ENCODE peak calls at places on chromosomes 4 and X, in six cellular contexts. One of them, this sample, is unnamed.
A peak's percentile ranks its signal among the peaks of the same experiment; 100 is the strongest.

GRCh38 chr4:137541866-137542648 is 9.8 kb upstream of the PCDH18 start:
- DNase-seq in cardiac fibroblast: no peak
- DNase-seq in mucosa of descending colon: no peak
- DNase-seq in CD8-positive, alpha-beta T cell: no peak
- DNase-seq in HCT116: no peak
- DNase-seq in H7: no peak
- DNase-seq in this sample: no peak

GRCh38 chr4:8336412-8337075 is 67.0 kb downstream of the HTRA3 start:
- DNase-seq in cardiac fibroblast: peak; percentile 53
- DNase-seq in mucosa of descending colon: no peak
- DNase-seq in CD8-positive, alpha-beta T cell: no peak
- DNase-seq in HCT116: no peak
- DNase-seq in H7: no peak
- DNase-seq in this sample: no peak

GRCh38 chrX:11953615-11954014 is 184.7 kb upstream of the FRMPD4 start:
- DNase-seq in cardiac fibroblast: peak; percentile 93
- DNase-seq in mucosa of descending colon: no peak
- DNase-seq in CD8-positive, alpha-beta T cell: no peak
- DNase-seq in HCT116: no peak
- DNase-seq in H7: no peak
- DNase-seq in this sample: peak; percentile 35

GRCh38 chr4:165381821-165382373 is 3.1 kb downstream of the CPE start:
- DNase-seq in cardiac fibroblast: no peak
- DNase-seq in mucosa of descending colon: no peak
- DNase-seq in CD8-positive, alpha-beta T cell: no peak
- DNase-seq in HCT116: no peak
- DNase-seq in H7: no peak
- DNase-seq in this sample: no peak

GRCh38 chr4:107913283-107913899 is 18.0 kb upstream of the CYP2U1 start:
- DNase-seq in cardiac fibroblast: peak; percentile 87
- DNase-seq in mucosa of descending colon: no peak
- DNase-seq in CD8-positive, alpha-beta T cell: peak; percentile 21
- DNase-seq in HCT116: peak; percentile 54
- DNase-seq in H7: peak; percentile 28
- DNase-seq in this sample: peak; percentile 65

GRCh38 chr4:39469429-39470077 is 10.7 kb downstream of the LIAS start:
- DNase-seq in cardiac fibroblast: peak; percentile 88
- DNase-seq in mucosa of descending colon: no peak
- DNase-seq in CD8-positive, alpha-beta T cell: no peak
- DNase-seq in HCT116: peak; percentile 86
- DNase-seq in H7: peak; percentile 68
- DNase-seq in this sample: peak; percentile 79

GRCh38 chr4:80619070-80619674 is 283.6 kb downstream of the CFAP299 start:
- DNase-seq in cardiac fibroblast: peak; percentile 7
- DNase-seq in mucosa of descending colon: no peak
- DNase-seq in CD8-positive, alpha-beta T cell: no peak
- DNase-seq in HCT116: peak; percentile 15
- DNase-seq in H7: peak; percentile 1
- DNase-seq in this sample: no peak

GRCh38 chrX:155966876-155967275 is 30.6 kb upstream of the IL9R start:
- DNase-seq in cardiac fibroblast: peak; percentile 16
- DNase-seq in mucosa of descending colon: no peak
- DNase-seq in CD8-positive, alpha-beta T cell: peak; percentile 42
- DNase-seq in HCT116: peak; percentile 38
- DNase-seq in H7: peak; percentile 46
- DNase-seq in this sample: no peak

GRCh38 chrX:129717902-129718301 is 20.9 kb upstream of the XPNPEP2 start:
- DNase-seq in cardiac fibroblast: peak; percentile 78
- DNase-seq in mucosa of descending colon: no peak
- DNase-seq in CD8-positive, alpha-beta T cell: no peak
- DNase-seq in HCT116: no peak
- DNase-seq in H7: peak; percentile 53
- DNase-seq in this sample: no peak

GRCh38 chrX:2252331-2253065 is 248.3 kb downstream of the DHRSX start:
- DNase-seq in cardiac fibroblast: no peak
- DNase-seq in mucosa of descending colon: no peak
- DNase-seq in CD8-positive, alpha-beta T cell: no peak
- DNase-seq in HCT116: no peak
- DNase-seq in H7: no peak
- DNase-seq in this sample: no peak

GRCh38 chr4:146975535-146975934 is 29.9 kb upstream of the TTC29 start:
- DNase-seq in cardiac fibroblast: no peak
- DNase-seq in mucosa of descending colon: no peak
- DNase-seq in CD8-positive, alpha-beta T cell: no peak
- DNase-seq in HCT116: no peak
- DNase-seq in H7: no peak
- DNase-seq in this sample: no peak

GRCh38 chr4:6441202-6441582 is 31.2 kb downstream of the PPP2R2C start:
- DNase-seq in cardiac fibroblast: no peak
- DNase-seq in mucosa of descending colon: no peak
- DNase-seq in CD8-positive, alpha-beta T cell: no peak
- DNase-seq in HCT116: no peak
- DNase-seq in H7: peak; percentile 78
- DNase-seq in this sample: no peak

GRCh38 chrX:20988118-20988517 is 386.1 kb upstream of the CNKSR2 start:
- DNase-seq in cardiac fibroblast: peak; percentile 59
- DNase-seq in mucosa of descending colon: no peak
- DNase-seq in CD8-positive, alpha-beta T cell: no peak
- DNase-seq in HCT116: no peak
- DNase-seq in H7: no peak
- DNase-seq in this sample: peak; percentile 6

GRCh38 chrX:48617542-48618340 is 20.4 kb downstream of the WDR13 start:
- DNase-seq in cardiac fibroblast: peak; percentile 56
- DNase-seq in mucosa of descending colon: no peak
- DNase-seq in CD8-positive, alpha-beta T cell: no peak
- DNase-seq in HCT116: no peak
- DNase-seq in H7: no peak
- DNase-seq in this sample: peak; percentile 13

GRCh38 chr4:7785017-7785416 is 154.6 kb downstream of the AFAP1 start:
- DNase-seq in cardiac fibroblast: peak; percentile 70
- DNase-seq in mucosa of descending colon: no peak
- DNase-seq in CD8-positive, alpha-beta T cell: no peak
- DNase-seq in HCT116: no peak
- DNase-seq in H7: no peak
- DNase-seq in this sample: no peak

GRCh38 chr4:74546020-74546419 is 101.1 kb downstream of the AREG start:
- DNase-seq in cardiac fibroblast: peak; percentile 96
- DNase-seq in mucosa of descending colon: no peak
- DNase-seq in CD8-positive, alpha-beta T cell: no peak
- DNase-seq in HCT116: no peak
- DNase-seq in H7: no peak
- DNase-seq in this sample: no peak

GRCh38 chrX:153460826-153461225 is 9.6 kb downstream of the HAUS7 start:
- DNase-seq in cardiac fibroblast: peak; percentile 58
- DNase-seq in mucosa of descending colon: no peak
- DNase-seq in CD8-positive, alpha-beta T cell: peak; percentile 50
- DNase-seq in HCT116: no peak
- DNase-seq in H7: peak; percentile 85
- DNase-seq in this sample: no peak

GRCh38 chr4:147942729-147943128 is 210.8 kb downstream of the ARHGAP10 start:
- DNase-seq in cardiac fibroblast: peak; percentile 32
- DNase-seq in mucosa of descending colon: no peak
- DNase-seq in CD8-positive, alpha-beta T cell: no peak
- DNase-seq in HCT116: no peak
- DNase-seq in H7: peak; percentile 41
- DNase-seq in this sample: no peak

GRCh38 chrX:129239371-129239770 is 283.9 kb downstream of the SMARCA1 start:
- DNase-seq in cardiac fibroblast: peak; percentile 21
- DNase-seq in mucosa of descending colon: no peak
- DNase-seq in CD8-positive, alpha-beta T cell: no peak
- DNase-seq in HCT116: no peak
- DNase-seq in H7: no peak
- DNase-seq in this sample: peak; percentile 39

GRCh38 chr4:71132486-71132885 is 139.0 kb downstream of the DCK start:
- DNase-seq in cardiac fibroblast: peak; percentile 58
- DNase-seq in mucosa of descending colon: no peak
- DNase-seq in CD8-positive, alpha-beta T cell: no peak
- DNase-seq in HCT116: no peak
- DNase-seq in H7: no peak
- DNase-seq in this sample: no peak

GRCh38 chr4:109826719-109827118 is 1.1 kb upstream of the RRH start:
- DNase-seq in cardiac fibroblast: peak; percentile 46
- DNase-seq in mucosa of descending colon: no peak
- DNase-seq in CD8-positive, alpha-beta T cell: no peak
- DNase-seq in HCT116: no peak
- DNase-seq in H7: no peak
- DNase-seq in this sample: no peak

GRCh38 chr4:76589402-76589801 is 154.4 kb downstream of the SHROOM3 start:
- DNase-seq in cardiac fibroblast: peak; percentile 62
- DNase-seq in mucosa of descending colon: no peak
- DNase-seq in CD8-positive, alpha-beta T cell: no peak
- DNase-seq in HCT116: no peak
- DNase-seq in H7: peak; percentile 16
- DNase-seq in this sample: no peak

GRCh38 chr4:40437741-40438383 is 102.7 kb downstream of the CHRNA9 start:
- DNase-seq in cardiac fibroblast: no peak
- DNase-seq in mucosa of descending colon: no peak
- DNase-seq in CD8-positive, alpha-beta T cell: no peak
- DNase-seq in HCT116: no peak
- DNase-seq in H7: no peak
- DNase-seq in this sample: no peak

GRCh38 chrX:107827852-107828251 is 2.2 kb downstream of the MID2 start:
- DNase-seq in cardiac fibroblast: peak; percentile 16
- DNase-seq in mucosa of descending colon: no peak
- DNase-seq in CD8-positive, alpha-beta T cell: no peak
- DNase-seq in HCT116: no peak
- DNase-seq in H7: no peak
- DNase-seq in this sample: no peak

GRCh38 chr4:65968873-65969272 is 298.6 kb upstream of the EPHA5 start:
- DNase-seq in cardiac fibroblast: peak; percentile 55
- DNase-seq in mucosa of descending colon: no peak
- DNase-seq in CD8-positive, alpha-beta T cell: no peak
- DNase-seq in HCT116: no peak
- DNase-seq in H7: no peak
- DNase-seq in this sample: no peak

GRCh38 chr4:185817403-185817818 is 5.4 kb upstream of the SORBS2 start:
- DNase-seq in cardiac fibroblast: no peak
- DNase-seq in mucosa of descending colon: no peak
- DNase-seq in CD8-positive, alpha-beta T cell: no peak
- DNase-seq in HCT116: no peak
- DNase-seq in H7: no peak
- DNase-seq in this sample: no peak

GRCh38 chr4:44368413-44369167 is 80.0 kb downstream of the KCTD8 start:
- DNase-seq in cardiac fibroblast: no peak
- DNase-seq in mucosa of descending colon: no peak
- DNase-seq in CD8-positive, alpha-beta T cell: no peak
- DNase-seq in HCT116: no peak
- DNase-seq in H7: no peak
- DNase-seq in this sample: peak; percentile 8
- H3K4me3 ChIP-seq in cardiac fibroblast: no peak overlapping the region
- H3K4me3 ChIP-seq in mucosa of descending colon: no peak overlapping the region
- H3K4me3 ChIP-seq in CD8-positive, alpha-beta T cell: no peak overlapping the region
- H3K4me3 ChIP-seq in HCT116: no peak overlapping the region
- H3K4me3 ChIP-seq in H7: no peak overlapping the region
- H3K4me3 ChIP-seq in this sample: no peak overlapping the region

GRCh38 chrX:93673869-93674271 is at the start of gene FAM133A:
- DNase-seq in cardiac fibroblast: peak; percentile 27
- DNase-seq in mucosa of descending colon: no peak
- DNase-seq in CD8-positive, alpha-beta T cell: peak; percentile 15
- DNase-seq in HCT116: no peak
- DNase-seq in H7: peak; percentile 10
- DNase-seq in this sample: peak; percentile 11
- H3K4me3 ChIP-seq in cardiac fibroblast: peak within 1 kb of the TSS; percentile 51
- H3K4me3 ChIP-seq in mucosa of descending colon: no peak within 1 kb of the TSS
- H3K4me3 ChIP-seq in CD8-positive, alpha-beta T cell: peak within 1 kb of the TSS; percentile 78
- H3K4me3 ChIP-seq in HCT116: no peak within 1 kb of the TSS
- H3K4me3 ChIP-seq in H7: peak within 1 kb of the TSS; percentile 90
- H3K4me3 ChIP-seq in this sample: peak within 1 kb of the TSS; percentile 68

GRCh38 chr4:17336069-17336468 is 175.8 kb downstream of the QDPR start:
- DNase-seq in cardiac fibroblast: no peak
- DNase-seq in mucosa of descending colon: no peak
- DNase-seq in CD8-positive, alpha-beta T cell: no peak
- DNase-seq in HCT116: no peak
- DNase-seq in H7: no peak
- DNase-seq in this sample: no peak
- H3K4me3 ChIP-seq in cardiac fibroblast: no peak overlapping the region
- H3K4me3 ChIP-seq in mucosa of descending colon: no peak overlapping the region
- H3K4me3 ChIP-seq in CD8-positive, alpha-beta T cell: no peak overlapping the region
- H3K4me3 ChIP-seq in HCT116: no peak overlapping the region
- H3K4me3 ChIP-seq in H7: no peak overlapping the region
- H3K4me3 ChIP-seq in this sample: no peak overlapping the region

GRCh38 chr4:101127176-101127790 is 220.0 kb downstream of the PPP3CA start:
- DNase-seq in cardiac fibroblast: no peak
- DNase-seq in mucosa of descending colon: no peak
- DNase-seq in CD8-positive, alpha-beta T cell: no peak
- DNase-seq in HCT116: no peak
- DNase-seq in H7: no peak
- DNase-seq in this sample: no peak
- H3K4me3 ChIP-seq in cardiac fibroblast: no peak overlapping the region
- H3K4me3 ChIP-seq in mucosa of descending colon: no peak overlapping the region
- H3K4me3 ChIP-seq in CD8-positive, alpha-beta T cell: no peak overlapping the region
- H3K4me3 ChIP-seq in HCT116: no peak overlapping the region
- H3K4me3 ChIP-seq in H7: no peak overlapping the region
- H3K4me3 ChIP-seq in this sample: no peak overlapping the region

GRCh38 chr4:41611881-41612871 is 74.2 kb downstream of the LIMCH1 start:
- DNase-seq in cardiac fibroblast: peak; percentile 9
- DNase-seq in mucosa of descending colon: peak; percentile 55
- DNase-seq in CD8-positive, alpha-beta T cell: no peak
- DNase-seq in HCT116: no peak
- DNase-seq in H7: peak; percentile 24
- DNase-seq in this sample: peak; percentile 82
- H3K4me3 ChIP-seq in cardiac fibroblast: no peak overlapping the region
- H3K4me3 ChIP-seq in mucosa of descending colon: no peak overlapping the region
- H3K4me3 ChIP-seq in CD8-positive, alpha-beta T cell: no peak overlapping the region
- H3K4me3 ChIP-seq in HCT116: no peak overlapping the region
- H3K4me3 ChIP-seq in H7: no peak overlapping the region
- H3K4me3 ChIP-seq in this sample: peak overlapping the region; percentile 38

DNA sequence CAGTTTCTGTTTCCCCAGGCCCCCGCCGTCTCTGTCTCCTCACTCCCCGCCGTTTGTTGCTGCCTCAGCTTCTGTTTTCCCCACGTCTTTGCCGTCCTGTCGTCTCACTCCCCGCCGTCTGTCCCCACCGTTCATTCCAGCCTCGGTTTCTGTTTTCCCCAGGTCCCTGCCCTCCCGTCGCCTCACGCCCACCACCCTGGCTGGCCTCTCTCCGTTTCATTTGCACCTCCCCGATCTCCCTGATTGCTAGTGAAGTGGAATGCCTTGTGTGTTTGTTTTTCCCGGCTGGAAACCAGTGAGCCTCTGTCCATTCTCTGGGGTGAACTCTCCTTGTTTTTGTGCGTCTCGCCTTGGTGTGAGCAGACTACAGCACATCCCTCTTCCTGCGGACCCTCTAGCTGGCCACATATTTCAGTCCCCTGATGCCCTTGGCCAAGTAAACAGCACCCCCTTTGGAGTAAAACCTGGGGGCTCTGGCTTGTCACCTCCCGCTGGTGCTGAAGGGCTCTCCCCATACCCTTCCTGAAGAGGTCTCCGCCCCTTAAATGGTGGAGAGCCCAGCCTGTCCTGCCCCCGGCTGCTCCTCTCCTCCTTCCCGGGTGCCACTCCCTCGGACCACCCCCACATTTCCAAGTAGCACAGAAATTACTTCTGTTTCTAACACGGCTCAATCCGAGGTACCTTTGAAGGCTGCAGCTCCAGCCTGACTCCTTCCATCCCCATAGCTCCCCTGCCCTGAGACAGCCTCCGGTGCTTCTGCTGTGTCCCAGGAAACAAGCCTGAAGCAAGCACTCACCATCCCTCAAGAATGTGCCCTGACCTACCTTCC is 13.2 kb downstream of the TMEM175 start:
- DNase-seq in cardiac fibroblast: no peak
- DNase-seq in mucosa of descending colon: peak; percentile 22
- DNase-seq in CD8-positive, alpha-beta T cell: no peak
- DNase-seq in HCT116: no peak
- DNase-seq in H7: peak; percentile 79
- DNase-seq in this sample: no peak
- H3K4me3 ChIP-seq in cardiac fibroblast: no peak overlapping the region
- H3K4me3 ChIP-seq in mucosa of descending colon: no peak overlapping the region
- H3K4me3 ChIP-seq in CD8-positive, alpha-beta T cell: no peak overlapping the region
- H3K4me3 ChIP-seq in HCT116: no peak overlapping the region
- H3K4me3 ChIP-seq in H7: peak overlapping the region; percentile 20
- H3K4me3 ChIP-seq in this sample: no peak overlapping the region